ENCODE peak calls at places on chromosomes 13 and 19, in four cellular contexts. Q is SK-N-SH, Z is HepG2, U is H1. V is an unnamed sample.

GRCh38 chr19:32676186-32676894 is 692 bp downstream of the RGS9BP start:
- DNase-seq in Q (peak; percentile 55), Z (no peak), U (peak; percentile 67), V (no peak)

GRCh38 chr13:28718538-28719226 is at the start of gene SLC46A3:
- DNase-seq in Z (no peak), Q (peak; percentile 98), U (peak; percentile 98), V (peak; percentile 84)

GRCh38 chr19:51799998-51800848 is 5.3 kb downstream of the FPR3 start:
- DNase-seq in Z (peak; percentile 12), U (no peak), Q (no peak), V (no peak)

GRCh38 chr13:104641309-104641708 is 1575.1 kb upstream of the SLC10A2 start:
- DNase-seq in U (no peak), Q (peak; percentile 29), Z (no peak), V (no peak)

GRCh38 chr13:70841240-70842061 is 733.2 kb upstream of the KLHL1 start:
- DNase-seq in Q (no peak), Z (no peak), U (no peak), V (no peak)

GRCh38 chr13:112887151-112887550 is 81.9 kb upstream of the MCF2L start:
- DNase-seq in U (no peak), Q (no peak), Z (no peak), V (no peak)

GRCh38 chr13:101751488-101751887 is 299.0 kb downstream of the ITGBL1 start:
- DNase-seq in U (no peak), Z (no peak), Q (peak; percentile 31), V (peak; percentile 35)

GRCh38 chr13:46396341-46396740 is 9.3 kb upstream of the RUBCNL start:
- DNase-seq in U (no peak), Q (no peak), Z (no peak), V (no peak)

GRCh38 chr13:113901231-113901630 is 37.4 kb upstream of the GAS6 start:
- DNase-seq in Z (no peak), U (peak; percentile 34), Q (no peak), V (no peak)

GRCh38 chr13:112702341-112702982 is 12.6 kb downstream of the ATP11A start:
- DNase-seq in U (no peak), Z (no peak), Q (no peak), V (no peak)

GRCh38 chr13:30404207-30404606 is 18.1 kb upstream of the UBE2L5 start:
- DNase-seq in Z (no peak), U (no peak), Q (no peak), V (no peak)

GRCh38 chr19:58317481-58318072 is 9.2 kb upstream of the ZSCAN22 start:
- DNase-seq in Z (no peak), U (no peak), Q (no peak), V (no peak)

GRCh38 chr13:41746259-41746658 is 214.7 kb downstream of the VWA8 start:
- DNase-seq in U (no peak), Z (no peak), Q (no peak), V (no peak)

GRCh38 chr13:30132623-30133553 is 174.5 kb downstream of the KATNAL1 start:
- DNase-seq in Q (peak; percentile 91), U (peak; percentile 100), Z (peak; percentile 80), V (peak; percentile 86)

GRCh38 chr13:64278493-64278892 is 2862.8 kb upstream of the PCDH20 start:
- DNase-seq in U (no peak), Z (no peak), Q (no peak), V (no peak)

GRCh38 chr13:47327856-47328255 is 431.0 kb upstream of the HTR2A start:
- DNase-seq in Q (no peak), Z (no peak), U (no peak), V (no peak)

GRCh38 chr19:51333836-51334460 is 8.0 kb downstream of the VSIG10L start:
- DNase-seq in U (no peak), Q (peak; percentile 58), Z (no peak), V (no peak)

GRCh38 chr19:17385878-17386611 is 8.0 kb downstream of the CCDC194 start:
- DNase-seq in U (peak; percentile 92), Q (peak; percentile 88), Z (peak; percentile 41), V (no peak)

GRCh38 chr19:6233827-6234511 is 45.8 kb downstream of the MLLT1 start:
- DNase-seq in Z (no peak), Q (peak; percentile 68), U (no peak), V (no peak)

GRCh38 chr19:51026554-51026831 is at the start of gene KLK11:
- DNase-seq in U (no peak), Z (no peak), Q (no peak), V (no peak)

GRCh38 chr13:108426893-108427292 is 157.4 kb downstream of the TNFSF13B start:
- DNase-seq in U (no peak), Z (no peak), Q (no peak), V (peak; percentile 3)

GRCh38 chr13:28659611-28659970 is 661 bp downstream of the POMP start:
- DNase-seq in U (no peak), Z (no peak), Q (no peak), V (no peak)

GRCh38 chr13:35884211-35884610 is 247.0 kb downstream of the DCLK1 start:
- DNase-seq in U (no peak), Z (no peak), Q (no peak), V (no peak)

GRCh38 chr13:45879666-45880065 is 28.1 kb upstream of the SIAH3 start:
- DNase-seq in U (peak; percentile 57), Z (peak; percentile 39), Q (no peak), V (no peak)

GRCh38 chr13:79593611-79594275 is 112.8 kb downstream of the NDFIP2 start:
- DNase-seq in Z (no peak), U (no peak), Q (peak; percentile 44), V (no peak)

GRCh38 chr19:6738726-6739389 is 622 bp upstream of the TRIP10 start:
- DNase-seq in Z (no peak), U (peak; percentile 76), Q (no peak), V (no peak)

GRCh38 chr19:44648536-44649370 is 5.0 kb downstream of the PVR start:
- DNase-seq in U (no peak), Z (no peak), Q (no peak), V (no peak)

GRCh38 chr13:30985637-30986205 is 53.3 kb downstream of the TEX26 start:
- DNase-seq in Q (no peak), Z (no peak), U (no peak), V (no peak)

GRCh38 chr13:43154083-43154739 is 130.8 kb downstream of the DNAJC15 start:
- DNase-seq in Z (no peak), U (no peak), Q (no peak), V (no peak)

GRCh38 chr13:98202026-98202425 is 25.0 kb upstream of the RNF113B start:
- DNase-seq in Z (peak; percentile 59), U (no peak), Q (no peak), V (no peak)

GRCh38 chr13:99294198-99294597 is 13.0 kb downstream of the GPR183 start:
- DNase-seq in Z (no peak), Q (no peak), U (no peak), V (no peak)

GRCh38 chr13:45492538-45492937 is 27.8 kb downstream of the COG3 start:
- DNase-seq in U (no peak), Z (no peak), Q (no peak), V (no peak)

GRCh38 chr19:2049741-2050348 is 1.2 kb downstream of the MKNK2 start:
- DNase-seq in Z (peak; percentile 75), Q (peak; percentile 71), U (no peak), V (no peak)

GRCh38 chr13:113152894-113153809 is 5.3 kb upstream of the PROZ start:
- DNase-seq in Q (peak; percentile 65), U (peak; percentile 81), Z (peak; percentile 36), V (no peak)

GRCh38 chr19:41991025-41991424 is 3.0 kb downstream of the ATP1A3 start:
- DNase-seq in U (no peak), Z (no peak), Q (no peak), V (no peak)

GRCh38 chr19:12800873-12801465 is 631 bp downstream of the PRDX2 start:
- DNase-seq in U (no peak), Z (peak; percentile 27), Q (peak; percentile 57), V (no peak)

GRCh38 chr19:40415799-40416198 is 2.6 kb upstream of the PRX start:
- DNase-seq in U (no peak), Q (no peak), Z (no peak), V (no peak)

DNA sequence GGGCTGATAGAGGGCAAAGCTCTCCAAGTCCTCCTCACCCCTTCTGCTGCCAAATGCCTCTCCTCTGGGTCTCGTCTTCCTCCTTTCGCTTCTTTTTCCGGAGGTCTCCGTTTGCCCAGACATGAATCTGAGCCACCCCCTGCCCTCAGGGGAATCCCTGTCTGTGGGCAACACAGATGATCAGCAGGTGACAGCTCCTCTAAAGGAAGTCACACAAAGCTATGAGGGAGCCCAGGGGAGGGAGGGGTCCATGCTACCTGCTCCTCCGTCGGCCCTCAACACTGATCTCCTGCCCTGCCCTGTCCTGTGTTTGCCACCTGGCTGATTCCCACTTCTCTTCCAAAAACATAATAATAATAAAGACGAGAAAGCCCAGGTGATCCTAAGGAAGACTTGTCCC is 436 bp downstream of the TMEM150B start:
- DNase-seq in U (no peak), Q (no peak), Z (no peak), V (no peak)
- H3K4me1 ChIP-seq in U (peaks cover 6% of the 10 kb centered on the region), Q (no peaks in the 10 kb centered on the region), Z (peaks cover 55% of the 10 kb centered on the region), V (peaks cover 4% of the 10 kb centered on the region)

GRCh38 chr19:49061000-49061399 is 3.5 kb upstream of the CGB7 start:
- DNase-seq in Z (no peak), Q (no peak), U (no peak), V (no peak)

GRCh38 chr19:49057636-49058234 is at the start of gene CGB7:
- DNase-seq in Z (peak; percentile 17), U (peak; percentile 92), Q (peak; percentile 87), V (no peak)

GRCh38 chr19:49059056-49059455 is 1.5 kb upstream of the CGB7 start:
- DNase-seq in U (no peak), Q (peak; percentile 61), Z (no peak), V (no peak)

GRCh38 chr19:49056101-49056901 is 1.2 kb downstream of the CGB7 start:
- DNase-seq in Q (peak; percentile 91), U (peak; percentile 89), Z (peak; percentile 23), V (no peak)

GRCh38 chr19:49058592-49058991 is 1.0 kb upstream of the CGB7 start:
- DNase-seq in Z (no peak), U (no peak), Q (peak; percentile 66), V (no peak)
- TF ChIP-seq YY1 in Z (no peak), U (no peak), Q (no peak), V (no peak)

DNA sequence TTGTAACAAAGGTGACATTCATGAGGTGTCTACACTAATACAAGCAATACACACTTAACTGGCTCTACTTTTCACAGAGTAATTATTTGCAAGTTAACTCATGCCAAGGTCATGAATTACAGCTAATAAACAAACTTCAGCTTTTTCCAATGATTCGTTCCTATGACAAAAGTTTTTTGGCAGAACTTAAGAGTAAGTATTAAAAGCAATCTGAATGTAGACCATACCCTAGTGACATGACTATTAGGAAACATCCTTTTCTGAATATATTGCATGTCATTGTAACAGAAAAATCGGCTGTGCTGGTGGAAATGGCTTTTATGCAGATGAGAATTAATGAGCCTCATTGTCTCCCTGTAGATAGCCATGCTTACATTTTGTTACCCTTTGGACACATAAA is 72.0 kb downstream of the LHFPL6 start:
- DNase-seq in Q (no peak), U (no peak), Z (no peak), V (no peak)
- H3K4me1 ChIP-seq in Q (peaks cover 34% of the 10 kb centered on the region), U (no peaks in the 10 kb centered on the region), Z (no peaks in the 10 kb centered on the region), V (no peaks in the 10 kb centered on the region)

GRCh38 chr19:29593869-29594268 is 12.2 kb upstream of the POP4 start:
- DNase-seq in U (no peak), Q (no peak), Z (no peak), V (no peak)

GRCh38 chr19:29598036-29598435 is 8.0 kb upstream of the POP4 start:
- DNase-seq in U (no peak), Q (no peak), Z (no peak), V (no peak)

GRCh38 chr19:29596080-29596479 is 10.0 kb upstream of the POP4 start:
- DNase-seq in Z (no peak), Q (no peak), U (no peak), V (no peak)

GRCh38 chr19:29596885-29597525 is 9.1 kb upstream of the POP4 start:
- DNase-seq in Z (peak; percentile 9), U (no peak), Q (no peak), V (no peak)

GRCh38 chr19:29598496-29598895 is 7.6 kb upstream of the POP4 start:
- DNase-seq in U (no peak), Z (no peak), Q (no peak), V (no peak)
- TF ChIP-seq YY1 in U (no peak), Z (no peak), Q (no peak), V (no peak)

V was measured in NT2/D1.